ENCODE peak calls at places on chromosomes 12 and 14, in eight cellular contexts. R is astrocyte of the spinal cord, D is Panc1, K is IMR-90, H is Calu3, G is prostate gland, W is neural crest cell, C is body of pancreas. F is an unnamed sample.

GRCh38 chr12:32891956-32892355 is 4.6 kb downstream of the PKP2 start:
- DNase-seq in R (no peak), D (no peak), K (no peak), H (peak), G (no peak), W (no peak), C (no peak), F (no peak)

GRCh38 chr14:60656755-60657608 is 7.7 kb upstream of the SIX1 start:
- DNase-seq in R (peak), D (no peak), K (peak), H (peak), G (peak), W (peak), C (peak), F (peak)

GRCh38 chr14:91388551-91388975 is 29.1 kb downstream of the CCDC88C start:
- DNase-seq in R (peak), D (no peak), K (peak), H (no peak), G (no peak), W (no peak), C (no peak), F (no peak)

GRCh38 chr12:51507188-51507587 is 82.6 kb downstream of the SLC4A8 start:
- DNase-seq in R (no peak), D (no peak), K (no peak), H (no peak), G (no peak), W (no peak), C (no peak), F (no peak)

GRCh38 chr14:52877628-52878027 is 73.2 kb downstream of the FERMT2 start:
- DNase-seq in R (peak), D (no peak), K (peak), H (no peak), G (no peak), W (no peak), C (no peak), F (no peak)

GRCh38 chr12:88931598-88931997 is 351.3 kb upstream of the KITLG start:
- DNase-seq in R (no peak), D (no peak), K (no peak), H (no peak), G (no peak), W (no peak), C (no peak), F (no peak)

GRCh38 chr12:95909871-95910270 is 32.5 kb downstream of the CCDC38 start:
- DNase-seq in R (no peak), D (no peak), K (no peak), H (no peak), G (no peak), W (no peak), C (no peak), F (no peak)

GRCh38 chr12:9133243-9133938 is 17.7 kb upstream of the A2M start:
- DNase-seq in R (peak), D (no peak), K (no peak), H (no peak), G (no peak), W (no peak), C (no peak), F (no peak)

GRCh38 chr12:62586850-62587249 is 120.2 kb downstream of the MON2 start:
- DNase-seq in R (no peak), D (no peak), K (no peak), H (no peak), G (no peak), W (no peak), C (no peak), F (no peak)

GRCh38 chr12:93415723-93416464 is 25.9 kb downstream of the UBE2N start:
- DNase-seq in R (peak), D (no peak), K (peak), H (no peak), G (no peak), W (no peak), C (no peak), F (no peak)
- TF ChIP-seq CTCF in R (no peak), D (no peak), K (no peak), H (no peak), G (no peak), W (no peak), C (no peak), F (no peak)

GRCh38 chr14:50668008-50668851 is at the start of gene SAV1:
- DNase-seq in R (peak), D (peak), K (peak), H (peak), G (peak), W (peak), C (peak), F (peak)
- TF ChIP-seq CTCF in R (no peak), D (no peak), K (no peak), H (no peak), G (peak), W (no peak), C (no peak), F (no peak)

GRCh38 chr14:99274346-99275221 is 2.6 kb upstream of the BCL11B start:
- DNase-seq in R (peak), D (no peak), K (peak), H (peak), G (peak), W (peak), C (peak), F (peak)
- TF ChIP-seq CTCF in R (peak), D (peak), K (peak), H (no peak), G (peak), W (peak), C (no peak), F (peak)

DNA sequence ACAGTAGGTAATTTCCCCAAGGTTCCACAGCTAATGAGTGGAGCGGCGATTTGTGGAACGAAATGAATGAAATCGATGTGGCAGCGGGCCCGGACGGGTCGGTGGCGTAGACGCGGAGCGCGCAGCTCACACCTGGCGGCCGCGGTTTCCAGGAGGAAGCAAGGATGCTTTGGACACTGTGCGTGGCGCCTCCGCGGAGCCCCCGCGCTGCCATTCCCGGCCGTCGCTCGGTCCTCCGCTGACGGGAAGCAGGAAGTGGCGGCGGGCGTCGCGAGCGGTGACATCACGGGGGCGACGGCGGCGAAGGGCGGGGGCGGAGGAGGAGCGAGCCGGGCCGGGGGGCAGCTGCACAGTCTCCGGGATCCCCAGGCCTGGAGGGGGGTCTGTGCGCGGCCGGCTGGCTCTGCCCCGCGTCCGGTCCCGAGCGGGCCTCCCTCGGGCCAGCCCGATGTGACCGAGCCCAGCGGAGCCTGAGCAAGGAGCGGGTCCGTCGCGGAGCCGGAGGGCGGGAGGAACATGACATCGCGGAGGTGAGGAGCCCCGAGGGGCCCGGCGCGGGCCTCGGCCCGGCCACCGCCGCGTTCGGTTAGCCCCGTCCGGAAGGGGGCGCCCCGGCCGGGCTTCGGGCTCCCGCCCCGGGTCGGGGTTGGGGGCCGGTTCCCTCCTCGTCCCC is at the start of gene PTPN11:
- DNase-seq in R (peak), D (no peak), K (peak), H (peak), G (peak), W (peak), C (peak), F (peak)
- TF ChIP-seq CTCF in R (peak), D (peak), K (peak), H (peak), G (peak), W (peak), C (peak), F (peak)

DNA sequence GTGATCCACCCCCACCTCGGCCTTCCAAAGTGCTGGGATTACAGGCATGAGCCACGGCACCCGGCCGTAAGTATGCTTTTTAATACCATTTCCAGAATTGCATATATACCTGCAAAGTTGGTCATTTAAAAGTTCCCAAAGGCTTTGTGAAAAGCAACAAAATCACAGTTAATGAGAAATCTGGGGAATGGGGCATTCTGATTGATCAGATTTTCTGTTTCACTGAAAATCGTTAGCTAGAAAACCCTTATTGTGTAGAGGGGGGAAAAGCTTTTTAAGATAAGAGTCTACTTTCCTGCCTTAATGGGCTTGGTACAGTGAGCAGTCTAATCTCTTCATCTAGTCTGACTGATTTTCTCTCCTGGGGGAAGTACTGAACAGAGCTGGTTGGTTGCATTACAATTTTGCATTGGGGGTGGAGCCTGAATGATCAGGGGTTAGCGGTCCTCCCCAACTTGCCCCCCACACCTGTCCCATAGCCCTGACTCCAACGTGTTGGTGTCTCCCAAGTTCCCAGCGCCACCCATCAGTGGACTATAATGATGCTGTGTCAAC is 23.8 kb downstream of the IL31 start:
- DNase-seq in R (no peak), D (no peak), K (no peak), H (no peak), G (no peak), W (no peak), C (no peak), F (no peak)
- TF ChIP-seq CTCF in R (no peak), D (no peak), K (no peak), H (no peak), G (no peak), W (no peak), C (no peak), F (no peak)

GRCh38 chr14:22991852-22992251 is 9.5 kb upstream of the AJUBA start:
- DNase-seq in R (no peak), D (no peak), K (no peak), H (no peak), G (no peak), W (no peak), C (no peak), F (no peak)

GRCh38 chr14:22996823-22997301 is 13.1 kb downstream of the C14orf93 start:
- DNase-seq in R (no peak), D (no peak), K (no peak), H (no peak), G (no peak), W (no peak), C (no peak), F (no peak)

GRCh38 chr14:22993517-22993916 is 11.2 kb upstream of the AJUBA start:
- DNase-seq in R (no peak), D (no peak), K (no peak), H (no peak), G (no peak), W (no peak), C (no peak), F (no peak)

GRCh38 chr14:22995889-22996611 is 13.7 kb upstream of the AJUBA start:
- DNase-seq in R (no peak), D (no peak), K (no peak), H (no peak), G (no peak), W (no peak), C (no peak), F (no peak)

GRCh38 chr14:22994762-22995275 is 12.5 kb upstream of the AJUBA start:
- DNase-seq in R (peak), D (no peak), K (peak), H (no peak), G (peak), W (no peak), C (peak), F (no peak)
- TF ChIP-seq CTCF in R (peak), D (peak), K (peak), H (peak), G (peak), W (peak), C (peak), F (peak)

GRCh38 chr14:58488550-58488949 is 61.0 kb downstream of the KIAA0586 start:
- DNase-seq in R (peak), D (no peak), K (peak), H (no peak), G (no peak), W (no peak), C (no peak), F (no peak)
- TF ChIP-seq CTCF in R (no peak), D (no peak), K (no peak), H (no peak), G (no peak), W (no peak), C (no peak), F (no peak)

DNA sequence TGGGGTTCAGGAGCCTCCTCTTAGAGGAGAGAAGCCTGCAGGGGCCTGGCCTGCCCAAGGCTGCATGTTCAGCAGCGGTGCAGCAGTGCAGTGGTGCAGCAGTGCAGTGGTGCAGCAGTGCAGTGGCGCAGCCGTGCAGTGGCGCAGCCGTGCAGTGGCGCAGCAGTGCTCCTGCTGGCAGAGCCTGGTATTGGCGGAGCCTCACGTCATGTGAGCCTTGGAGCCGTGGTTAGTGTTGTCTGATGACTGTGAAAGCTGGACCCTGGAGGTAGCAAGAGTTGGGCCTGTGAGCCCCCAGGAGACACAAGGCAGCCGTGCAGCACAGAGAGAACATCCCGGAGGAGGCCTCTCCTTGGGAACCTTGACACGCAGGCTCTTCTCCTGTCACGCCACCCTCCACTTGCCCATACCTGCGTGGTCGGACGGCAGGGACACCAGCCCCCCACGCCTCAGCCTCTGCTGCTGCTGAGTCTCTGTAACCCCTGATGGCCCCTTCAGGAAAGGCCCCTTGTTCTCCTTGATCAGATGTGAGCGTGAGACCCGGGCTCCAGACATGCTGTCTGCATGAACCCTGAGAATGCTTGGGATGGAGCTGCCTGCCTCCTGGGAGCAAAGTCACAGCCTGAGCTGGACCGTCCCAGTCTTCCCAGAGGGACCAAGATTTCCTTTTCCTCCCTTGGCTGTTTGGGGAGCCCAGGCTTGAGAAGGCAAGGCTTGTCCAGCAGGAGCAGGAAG is 193.7 kb downstream of the KIF26A start:
- DNase-seq in R (no peak), D (no peak), K (no peak), H (no peak), G (no peak), W (no peak), C (no peak), F (peak)
- TF ChIP-seq CTCF in R (no peak), D (peak), K (no peak), H (no peak), G (no peak), W (peak), C (no peak), F (no peak)

GRCh38 chr14:36452850-36453249 is 67.2 kb downstream of the NKX2-1 start:
- DNase-seq in R (no peak), D (no peak), K (no peak), H (no peak), G (no peak), W (no peak), C (no peak), F (no peak)

GRCh38 chr14:36449903-36450302 is 70.1 kb downstream of the NKX2-1 start:
- DNase-seq in R (no peak), D (no peak), K (no peak), H (no peak), G (no peak), W (no peak), C (no peak), F (no peak)

GRCh38 chr14:36454599-36455240 is 65.3 kb downstream of the NKX2-1 start:
- DNase-seq in R (no peak), D (no peak), K (no peak), H (no peak), G (no peak), W (no peak), C (no peak), F (no peak)

GRCh38 chr14:36451346-36452065 is 68.5 kb downstream of the NKX2-1 start:
- DNase-seq in R (no peak), D (no peak), K (no peak), H (no peak), G (no peak), W (no peak), C (no peak), F (no peak)

DNA sequence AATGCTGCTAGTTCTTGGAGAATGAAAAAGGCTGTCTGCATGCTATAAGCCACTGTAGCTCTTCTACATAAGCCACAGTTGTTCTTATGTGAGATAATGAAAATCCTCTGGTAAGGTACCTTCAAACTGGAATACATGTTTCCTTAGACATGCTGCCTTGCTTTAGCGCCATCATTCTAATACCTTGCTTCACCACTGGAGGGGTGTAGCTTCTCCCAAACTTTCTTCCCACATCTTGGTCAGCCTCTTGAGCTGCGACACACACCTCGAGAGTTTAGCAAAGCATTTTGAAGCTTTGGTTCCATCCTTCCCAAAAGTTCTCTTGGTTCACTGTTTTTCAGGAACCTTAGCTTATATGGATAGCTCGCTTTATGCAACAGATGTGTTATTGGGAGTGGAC is 69.5 kb downstream of the NKX2-1 start:
- DNase-seq in R (no peak), D (no peak), K (no peak), H (no peak), G (no peak), W (no peak), C (no peak), F (no peak)
- TF ChIP-seq CTCF in R (no peak), D (peak), K (no peak), H (no peak), G (no peak), W (no peak), C (no peak), F (no peak)

GRCh38 chr14:94050231-94050880 is 24.2 kb downstream of the OTUB2 start:
- DNase-seq in R (no peak), D (no peak), K (no peak), H (no peak), G (no peak), W (no peak), C (no peak), F (peak)

GRCh38 chr14:94052662-94053061 is 26.5 kb downstream of the OTUB2 start:
- DNase-seq in R (no peak), D (no peak), K (no peak), H (no peak), G (no peak), W (no peak), C (no peak), F (peak)

GRCh38 chr14:94049625-94050023 is 23.5 kb downstream of the OTUB2 start:
- DNase-seq in R (no peak), D (no peak), K (no peak), H (no peak), G (no peak), W (no peak), C (no peak), F (peak)

GRCh38 chr14:94051779-94052178 is 25.6 kb downstream of the OTUB2 start:
- DNase-seq in R (no peak), D (no peak), K (no peak), H (no peak), G (no peak), W (no peak), C (no peak), F (peak)

DNA sequence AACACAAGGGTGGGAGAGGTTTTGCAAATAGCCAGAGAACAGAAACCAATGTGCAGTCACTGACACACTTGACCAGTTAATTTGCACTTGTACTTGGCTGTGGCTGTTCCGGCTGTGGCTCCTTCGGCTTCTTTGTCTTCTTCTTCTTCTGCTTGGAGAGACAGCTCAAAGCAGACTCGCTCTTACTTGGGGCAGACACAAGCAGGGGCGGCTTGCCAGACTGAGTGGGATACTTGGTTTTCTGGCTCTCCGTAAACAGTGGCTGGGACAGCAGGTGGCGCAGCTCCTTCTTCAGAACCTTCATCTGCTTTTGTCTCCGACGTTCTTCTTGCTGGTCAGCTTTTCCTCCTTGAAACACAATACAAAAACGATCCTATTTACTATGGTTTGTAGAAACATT is 25.0 kb downstream of the OTUB2 start:
- DNase-seq in R (peak), D (no peak), K (peak), H (peak), G (peak), W (no peak), C (peak), F (peak)
- TF ChIP-seq CTCF in R (peak), D (no peak), K (peak), H (peak), G (peak), W (peak), C (no peak), F (peak)

F was measured in osteocyte.